ENCODE peak calls at places on chromosomes 2 and 18, in ten cellular contexts. X is A549; F is GM23248; I is right atrium auricular region; H is pancreas; S is CD8-positive, alpha-beta memory T cell; L is kidney; E is psoas muscle; B is adrenal gland; U is astrocyte. A is an unnamed sample.
A peak's percentile ranks its signal among the peaks of the same experiment; 100 is the strongest.

GRCh38 chr2:165746501-165746900 is 47.5 kb downstream of the GALNT3 start:
- DNase-seq in X (no peak), F (no peak), I (no peak), H (no peak), S (no peak), L (no peak), E (no peak), B (no peak), U (peak; percentile 14), A (no peak)

GRCh38 chr2:214481204-214481603 is 70.3 kb downstream of the VWC2L start:
- DNase-seq in X (no peak), F (peak; percentile 6), I (no peak), H (no peak), S (no peak), L (no peak), E (no peak), B (no peak), U (peak; percentile 51), A (no peak)

GRCh38 chr18:63559567-63560491 is 17.7 kb downstream of the SERPINB12 start:
- DNase-seq in X (no peak), F (no peak), I (no peak), H (no peak), S (no peak), L (no peak), E (no peak), B (no peak), U (no peak), A (no peak)

GRCh38 chr2:38315707-38316333 is 61.3 kb downstream of the ATL2 start:
- DNase-seq in X (peak; percentile 64), F (peak; percentile 63), I (no peak), H (no peak), S (no peak), L (no peak), E (no peak), B (no peak), U (peak; percentile 23), A (peak; percentile 50)

GRCh38 chr2:164456599-164456998 is 164.7 kb downstream of the GRB14 start:
- DNase-seq in X (no peak), F (no peak), I (no peak), H (peak; percentile 55), S (no peak), L (no peak), E (no peak), B (no peak), U (no peak), A (no peak)

GRCh38 chr2:73907840-73908452 is 15.1 kb downstream of the ACTG2 start:
- DNase-seq in X (peak; percentile 33), F (peak; percentile 54), I (no peak), H (no peak), S (peak; percentile 18), L (no peak), E (no peak), B (no peak), U (peak; percentile 49), A (peak; percentile 72)

GRCh38 chr18:27662537-27662936 is 477.4 kb upstream of the CHST9 start:
- DNase-seq in X (no peak), F (no peak), I (no peak), H (no peak), S (no peak), L (no peak), E (no peak), B (no peak), U (no peak), A (no peak)

GRCh38 chr18:74733592-74733991 is 135.9 kb downstream of the ZNF407 start:
- DNase-seq in X (no peak), F (no peak), I (no peak), H (no peak), S (no peak), L (no peak), E (no peak), B (no peak), U (no peak), A (no peak)

GRCh38 chr2:163751696-163752095 is 15.9 kb upstream of the FIGN start:
- DNase-seq in X (no peak), F (no peak), I (no peak), H (no peak), S (no peak), L (no peak), E (no peak), B (no peak), U (no peak), A (no peak)

GRCh38 chr2:170968205-170969003 is 39.4 kb downstream of the GORASP2 start:
- DNase-seq in X (no peak), F (no peak), I (no peak), H (no peak), S (no peak), L (no peak), E (no peak), B (no peak), U (no peak), A (no peak)

GRCh38 chr2:10407432-10407831 is 40.7 kb downstream of the ODC1 start:
- DNase-seq in X (no peak), F (no peak), I (no peak), H (no peak), S (no peak), L (no peak), E (no peak), B (no peak), U (no peak), A (no peak)

GRCh38 chr2:22027345-22028005 is 903.7 kb downstream of the TDRD15 start:
- DNase-seq in X (no peak), F (no peak), I (no peak), H (no peak), S (no peak), L (no peak), E (no peak), B (no peak), U (no peak), A (peak; percentile 70)

GRCh38 chr18:30004977-30005376 is 1037.6 kb downstream of the DSC3 start:
- DNase-seq in X (no peak), F (no peak), I (no peak), H (no peak), S (no peak), L (no peak), E (no peak), B (no peak), U (no peak), A (no peak)

GRCh38 chr2:25831744-25832449 is 46.4 kb downstream of the ASXL2 start:
- DNase-seq in X (no peak), F (no peak), I (no peak), H (no peak), S (no peak), L (no peak), E (no peak), B (no peak), U (no peak), A (no peak)

DNA sequence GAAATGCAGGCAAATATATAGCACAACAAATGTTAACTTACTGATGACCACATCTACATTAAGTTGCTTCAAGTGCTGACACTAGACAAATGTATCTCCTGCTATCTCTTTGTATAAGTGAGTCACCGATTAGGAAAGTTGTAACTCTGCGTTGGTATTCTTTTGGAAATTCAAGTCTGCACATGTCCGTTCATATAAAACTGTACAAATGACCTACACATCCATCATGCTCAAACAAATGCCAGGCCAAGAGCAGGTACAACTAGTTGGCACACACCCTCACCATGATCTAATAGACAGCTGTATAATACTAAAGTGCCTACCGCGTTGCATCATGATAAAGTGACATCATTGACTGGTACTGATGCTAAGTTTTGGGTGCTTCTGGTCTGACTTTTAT is 141.1 kb downstream of the RBMS1 start:
- DNase-seq in X (peak; percentile 83), F (peak; percentile 42), I (no peak), H (no peak), S (no peak), L (no peak), E (no peak), B (no peak), U (peak; percentile 78), A (no peak)
- H3K4me1 ChIP-seq in X (peaks cover 89% of the 10 kb centered on the region), F (peaks cover 73% of the 10 kb centered on the region), I (peaks cover 72% of the 10 kb centered on the region), H (no peaks in the 10 kb centered on the region), S (peaks cover 37% of the 10 kb centered on the region), L (peaks cover 20% of the 10 kb centered on the region), E (peaks cover 56% of the 10 kb centered on the region), B (no peaks in the 10 kb centered on the region), U (peaks cover 20% of the 10 kb centered on the region), A (peaks cover 27% of the 10 kb centered on the region)

DNA sequence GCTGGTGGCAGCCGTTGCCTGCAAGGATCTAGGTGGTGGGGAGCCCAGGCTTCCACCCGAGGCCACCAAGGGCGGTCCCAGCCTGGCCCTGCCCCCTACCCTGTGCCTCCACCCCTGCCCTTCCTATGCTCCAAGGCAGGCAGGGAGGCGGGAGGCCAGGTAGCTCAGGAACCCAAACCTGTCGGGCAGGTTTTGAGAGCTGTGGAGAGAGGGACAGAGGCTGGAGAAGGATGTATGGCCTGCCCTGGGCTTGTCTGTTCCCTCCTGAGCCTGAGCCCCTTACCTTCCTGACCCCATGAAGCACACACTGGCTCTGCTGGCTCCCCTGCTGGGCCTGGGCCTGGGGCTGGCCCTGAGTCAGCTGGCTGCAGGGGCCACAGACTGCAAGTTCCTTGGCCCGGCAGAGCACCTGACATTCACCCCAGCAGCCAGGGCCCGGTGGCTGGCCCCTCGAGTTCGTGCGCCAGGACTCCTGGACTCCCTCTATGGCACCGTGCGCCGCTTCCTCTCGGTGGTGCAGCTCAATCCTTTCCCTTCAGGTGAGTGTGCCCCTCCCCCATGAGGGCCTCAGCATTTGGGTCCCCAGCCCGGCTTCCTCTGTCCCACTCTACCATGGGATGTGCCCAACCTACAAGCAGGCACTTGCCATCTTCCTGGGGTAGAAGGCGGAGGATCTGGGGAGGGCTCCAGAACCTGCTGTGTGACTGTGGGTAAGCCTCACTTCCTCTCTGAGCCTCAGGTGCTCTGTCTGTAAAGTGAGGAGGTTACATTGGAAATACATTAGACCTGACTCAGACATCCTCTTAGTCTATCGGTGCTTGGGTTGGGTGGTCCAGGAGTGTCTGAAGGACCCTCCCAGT is at the start of gene PROM2:
- DNase-seq in X (no peak), F (no peak), I (no peak), H (peak; percentile 81), S (no peak), L (peak; percentile 93), E (no peak), B (peak; percentile 3), U (no peak), A (peak; percentile 44)
- H3K27ac ChIP-seq in X (no peak within 1 kb of the TSS), F (no peak within 1 kb of the TSS), I (no peak within 1 kb of the TSS), H (peak within 1 kb of the TSS; percentile 46), S (no peak within 1 kb of the TSS), L (peak within 1 kb of the TSS; percentile 89), E (no peak within 1 kb of the TSS), B (no peak within 1 kb of the TSS), U (no peak within 1 kb of the TSS), A (no peak within 1 kb of the TSS)

DNA sequence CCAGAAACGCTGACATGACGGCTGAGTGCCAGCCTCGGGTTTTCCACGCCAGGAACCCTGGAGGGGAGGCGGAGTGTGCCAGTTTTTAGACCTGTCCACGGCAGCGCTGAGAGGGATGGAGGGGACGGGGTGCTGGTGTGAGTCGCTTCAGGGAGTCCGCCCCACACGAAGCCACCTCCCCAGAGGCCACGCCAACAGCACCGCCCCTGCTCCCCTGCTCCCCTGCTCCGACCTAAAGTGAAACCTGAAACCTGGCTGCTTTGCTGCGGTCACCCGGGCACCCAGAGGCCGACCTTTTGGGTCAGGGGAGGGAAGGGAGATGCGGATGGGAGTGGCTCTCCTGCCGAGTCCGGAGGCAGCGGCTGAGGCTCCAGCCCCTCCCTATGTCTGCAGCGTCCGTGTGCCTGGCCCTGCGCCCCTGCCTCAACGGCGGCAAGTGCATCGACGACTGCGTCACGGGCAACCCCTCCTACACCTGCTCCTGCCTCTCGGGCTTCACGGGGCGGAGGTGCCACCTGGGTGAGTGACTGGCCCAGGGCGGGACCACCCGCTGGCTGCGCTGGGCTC is 38.1 kb downstream of the SNED1 start:
- DNase-seq in X (no peak), F (no peak), I (no peak), H (peak; percentile 66), S (peak; percentile 61), L (peak; percentile 86), E (no peak), B (no peak), U (no peak), A (no peak)
- H3K4me1 ChIP-seq in X (no peaks in the 10 kb centered on the region), F (no peaks in the 10 kb centered on the region), I (peaks cover 19% of the 10 kb centered on the region), H (no peaks in the 10 kb centered on the region), S (peaks cover 14% of the 10 kb centered on the region), L (peaks cover 3% of the 10 kb centered on the region), E (no peaks in the 10 kb centered on the region), B (no peaks in the 10 kb centered on the region), U (peaks cover 7% of the 10 kb centered on the region), A (no peaks in the 10 kb centered on the region)

GRCh38 chr18:32612651-32613050 is 142.0 kb upstream of the GAREM1 start:
- DNase-seq in X (no peak), F (no peak), I (no peak), H (no peak), S (no peak), L (no peak), E (no peak), B (no peak), U (no peak), A (no peak)
- H3K27ac ChIP-seq in X (no peak overlapping the region), F (no peak overlapping the region), I (no peak overlapping the region), H (no peak overlapping the region), S (no peak overlapping the region), L (no peak overlapping the region), E (no peak overlapping the region), B (no peak overlapping the region), U (no peak overlapping the region), A (no peak overlapping the region)

A was measured in osteoblast.